ENCODE peak calls at places on chromosomes 2 and 18, in four cellular contexts. O, Q, S and G are unnamed samples.

GRCh38 chr2:134193006-134193405 is 60.9 kb upstream of the MGAT5 start:
- DNase-seq in Q (no peak), S (peak; percentile 76), O (no peak), G (peak; percentile 82)

GRCh38 chr18:35982404-35983114 is 10.1 kb downstream of the RMP24 start:
- DNase-seq in Q (no peak), O (no peak), S (peak; percentile 88), G (peak; percentile 92)

GRCh38 chr2:226583715-226584114 is 215.9 kb downstream of the IRS1 start:
- DNase-seq in Q (no peak), S (peak; percentile 92), O (no peak), G (peak; percentile 89)

GRCh38 chr18:80241919-80242777 is 5.2 kb downstream of the PARD6G start:
- DNase-seq in O (no peak), S (no peak), Q (no peak), G (no peak)

GRCh38 chr2:176729706-176730569 is 460.7 kb downstream of the MTX2 start:
- DNase-seq in S (peak; percentile 28), Q (no peak), O (no peak), G (no peak)

GRCh38 chr2:233446121-233446520 is 91.8 kb downstream of the DGKD start:
- DNase-seq in Q (no peak), O (no peak), S (peak; percentile 9), G (no peak)

GRCh38 chr2:110101280-110101844 is 14.3 kb downstream of the MALL start:
- DNase-seq in Q (peak; percentile 14), O (no peak), S (peak; percentile 100), G (peak; percentile 100)

GRCh38 chr2:202187570-202187969 is 50.8 kb downstream of the SUMO1 start:
- DNase-seq in S (no peak), O (no peak), Q (no peak), G (no peak)

GRCh38 chr2:137252934-137253333 is 487.6 kb downstream of the THSD7B start:
- DNase-seq in Q (no peak), O (no peak), S (peak; percentile 54), G (no peak)

GRCh38 chr2:224543939-224544338 is 41.2 kb downstream of the CUL3 start:
- DNase-seq in Q (no peak), O (no peak), S (no peak), G (no peak)

GRCh38 chr18:1012775-1013174 is 108.1 kb downstream of the ADCYAP1 start:
- DNase-seq in S (no peak), Q (no peak), O (no peak), G (no peak)

GRCh38 chr2:1942836-1943360 is 198.6 kb upstream of the PXDN start:
- DNase-seq in O (no peak), S (no peak), Q (no peak), G (no peak)

GRCh38 chr2:66587216-66587615 is 152.3 kb downstream of the MEIS1 start:
- DNase-seq in S (peak; percentile 50), O (no peak), Q (peak; percentile 85), G (peak; percentile 56)